ENCODE peak calls at places on chromosomes 2 and 18, in ten cellular contexts. T is thyroid gland, E is OCI-LY7, N is breast epithelium, J is psoas muscle, Z is heart left ventricle, M is neural progenitor cell, B is ovary, V is endodermal cell, I is RWPE1. U is an unnamed sample.

GRCh38 chr2:161102770-161103450 is 57.3 kb upstream of the TANK start:
- DNase-seq in T (no peak), E (no peak), N (no peak), J (no peak), Z (no peak), M (no peak), B (no peak), V (no peak), I (peak), U (no peak)

GRCh38 chr2:224645722-224646121 is 60.6 kb upstream of the CUL3 start:
- DNase-seq in T (no peak), E (no peak), N (no peak), J (no peak), Z (no peak), M (no peak), B (no peak), V (no peak), I (no peak), U (no peak)

GRCh38 chr2:20231632-20232031 is 6.7 kb upstream of the SDC1 start:
- DNase-seq in T (peak), E (no peak), N (peak), J (no peak), Z (peak), M (peak), B (no peak), V (peak), I (peak), U (peak)

GRCh38 chr2:17646096-17646554 is 105.6 kb downstream of the VSNL1 start:
- DNase-seq in T (peak), E (peak), N (peak), J (no peak), Z (peak), M (peak), B (peak), V (peak), I (peak), U (peak)

GRCh38 chr2:128636802-128637147 is 318.1 kb upstream of the HS6ST1 start:
- DNase-seq in T (no peak), E (no peak), N (no peak), J (no peak), Z (no peak), M (no peak), B (no peak), V (peak), I (no peak), U (no peak)

GRCh38 chr2:218888341-218888740 is 7.7 kb downstream of the WNT10A start:
- DNase-seq in T (no peak), E (no peak), N (no peak), J (no peak), Z (no peak), M (no peak), B (no peak), V (no peak), I (no peak), U (no peak)

GRCh38 chr18:75472391-75472790 is 44.9 kb upstream of the SMIM21 start:
- DNase-seq in T (no peak), E (no peak), N (no peak), J (no peak), Z (no peak), M (no peak), B (no peak), V (no peak), I (no peak), U (no peak)

GRCh38 chr2:25707927-25708326 is 34.5 kb upstream of the DTNB start:
- DNase-seq in T (no peak), E (no peak), N (no peak), J (no peak), Z (no peak), M (no peak), B (no peak), V (no peak), I (no peak), U (no peak)

GRCh38 chr2:98187194-98187593 is 100.2 kb downstream of the VWA3B start:
- DNase-seq in T (no peak), E (no peak), N (no peak), J (no peak), Z (no peak), M (no peak), B (no peak), V (no peak), I (no peak), U (no peak)

GRCh38 chr2:105397959-105398521 is 811 bp downstream of the FHL2 start:
- DNase-seq in T (peak), E (no peak), N (no peak), J (no peak), Z (no peak), M (no peak), B (peak), V (no peak), I (no peak), U (no peak)

DNA sequence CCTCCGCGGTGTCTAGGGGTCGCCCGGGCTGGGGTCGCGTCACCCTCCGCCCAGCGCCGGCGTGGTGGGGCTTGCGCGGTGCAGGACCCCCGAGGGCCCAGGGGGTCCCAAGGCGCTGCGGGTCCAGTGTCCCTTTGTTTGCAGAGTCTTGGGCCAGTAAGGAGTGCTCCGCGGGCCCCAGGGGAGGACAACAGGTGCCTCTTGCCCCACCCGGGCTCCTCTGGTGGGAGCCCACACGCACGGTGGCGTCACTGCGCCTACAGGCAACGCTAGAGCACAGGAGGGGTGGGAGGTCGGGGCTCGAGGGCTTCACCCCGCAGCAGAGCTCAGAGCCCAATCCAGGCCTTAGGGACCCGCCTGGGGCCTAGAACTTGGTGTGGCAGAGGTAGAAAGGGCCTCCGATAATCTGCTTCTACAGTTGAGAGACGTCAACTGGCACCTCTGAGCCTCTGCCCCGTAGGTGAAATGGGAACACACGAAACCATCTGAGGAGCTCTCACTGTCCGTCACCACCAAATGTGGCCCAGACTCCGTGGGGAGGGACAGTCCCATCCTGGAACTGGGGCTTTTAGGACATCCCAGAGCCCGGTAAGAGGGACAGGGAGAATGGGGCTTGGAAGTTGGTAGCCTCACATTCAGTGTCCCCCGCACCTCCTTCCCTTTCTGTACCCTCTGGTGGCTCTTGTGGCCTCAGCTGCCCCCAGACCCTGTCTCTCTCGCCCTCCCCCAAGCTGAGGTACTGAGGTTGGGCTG is 1.4 kb downstream of the ARID5A start:
- DNase-seq in T (no peak), E (no peak), N (no peak), J (peak), Z (no peak), M (peak), B (no peak), V (peak), I (no peak), U (no peak)
- TF ChIP-seq CTCF in T (no peak), E (no peak), N (no peak), J (no peak), Z (no peak), M (no peak), B (no peak), V (no peak), I (no peak), U (no peak)

GRCh38 chr2:150863691-150864090 is 376.2 kb upstream of the RND3 start:
- DNase-seq in T (no peak), E (no peak), N (no peak), J (no peak), Z (no peak), M (no peak), B (no peak), V (peak), I (no peak), U (no peak)
- H3K27ac ChIP-seq in T (no peak), E (no peak), N (no peak), J (no peak), Z (no peak), M (no peak), B (no peak), V (no peak), I (no peak), U (no peak)

GRCh38 chr2:28956415-28956826 is 24.7 kb upstream of the TOGARAM2 start:
- DNase-seq in T (peak), E (no peak), N (no peak), J (no peak), Z (no peak), M (peak), B (no peak), V (peak), I (peak), U (no peak)

GRCh38 chr2:28958689-28959088 is 22.4 kb upstream of the TOGARAM2 start:
- DNase-seq in T (peak), E (peak), N (peak), J (peak), Z (peak), M (peak), B (peak), V (peak), I (peak), U (peak)

GRCh38 chr2:28955492-28955891 is 25.6 kb upstream of the TOGARAM2 start:
- DNase-seq in T (no peak), E (no peak), N (no peak), J (no peak), Z (no peak), M (no peak), B (no peak), V (peak), I (no peak), U (no peak)

GRCh38 chr2:28960401-28960800 is 20.7 kb upstream of the TOGARAM2 start:
- DNase-seq in T (no peak), E (no peak), N (no peak), J (no peak), Z (no peak), M (no peak), B (no peak), V (no peak), I (no peak), U (no peak)

DNA sequence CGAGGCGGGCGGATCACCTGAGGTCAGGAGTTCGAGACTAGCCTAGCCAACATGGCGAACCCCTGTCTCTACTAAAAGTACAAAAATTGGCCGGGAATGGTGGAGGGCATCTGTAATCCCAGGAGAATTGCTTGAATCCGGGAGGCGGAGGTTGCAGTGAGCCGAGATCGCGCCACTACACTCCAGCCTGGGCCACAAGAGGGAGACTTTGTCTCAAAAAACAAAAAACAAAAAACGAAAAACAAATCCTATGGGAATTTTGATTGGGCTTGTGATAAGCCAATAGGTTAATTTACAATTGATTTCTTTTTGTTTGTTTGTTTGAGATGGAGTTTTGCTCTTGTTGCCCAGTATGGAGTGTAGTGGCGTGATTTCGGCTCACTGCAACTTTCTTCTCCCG is 24.2 kb upstream of the TOGARAM2 start:
- DNase-seq in T (peak), E (no peak), N (no peak), J (no peak), Z (no peak), M (no peak), B (no peak), V (peak), I (no peak), U (no peak)
- TF ChIP-seq CTCF in T (no peak), E (peak), N (peak), J (peak), Z (peak), M (peak), B (no peak), V (peak), I (peak), U (no peak)

GRCh38 chr2:1491751-1492150 is 78.5 kb downstream of the TPO start:
- DNase-seq in T (no peak), E (no peak), N (no peak), J (no peak), Z (peak), M (no peak), B (no peak), V (no peak), I (no peak), U (no peak)

GRCh38 chr2:1487758-1488715 is 74.8 kb downstream of the TPO start:
- DNase-seq in T (no peak), E (no peak), N (no peak), J (no peak), Z (no peak), M (peak), B (no peak), V (peak), I (no peak), U (peak)

GRCh38 chr2:1486670-1487069 is 73.4 kb downstream of the TPO start:
- DNase-seq in T (no peak), E (no peak), N (no peak), J (no peak), Z (no peak), M (no peak), B (no peak), V (peak), I (no peak), U (no peak)

GRCh38 chr2:1489486-1489885 is 76.2 kb downstream of the TPO start:
- DNase-seq in T (no peak), E (no peak), N (no peak), J (no peak), Z (no peak), M (no peak), B (no peak), V (peak), I (no peak), U (peak)

DNA sequence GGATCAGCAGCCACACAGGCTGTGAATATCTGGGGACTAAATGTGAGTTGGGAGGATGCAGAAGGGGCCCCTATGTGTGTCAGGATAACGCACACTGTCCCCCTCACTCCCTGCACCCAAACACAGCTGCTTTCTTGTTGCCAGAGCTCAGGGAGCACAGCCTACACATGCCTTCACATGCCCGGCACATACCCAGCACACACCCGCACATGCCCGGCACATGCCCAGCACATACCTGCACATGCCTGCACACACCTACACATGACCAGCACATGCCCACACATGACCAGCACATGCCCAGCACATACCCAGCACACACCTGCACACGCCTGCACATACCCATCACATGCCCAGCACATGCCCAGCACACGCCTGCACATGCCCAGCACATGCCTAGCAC is 75.6 kb downstream of the TPO start:
- DNase-seq in T (no peak), E (no peak), N (no peak), J (no peak), Z (no peak), M (no peak), B (no peak), V (no peak), I (no peak), U (peak)
- H3K27ac ChIP-seq in T (peak), E (no peak), N (no peak), J (no peak), Z (no peak), M (no peak), B (no peak), V (no peak), I (peak), U (no peak)

GRCh38 chr2:47037678-47038077 is 117.4 kb downstream of the STPG4 start:
- DNase-seq in T (no peak), E (no peak), N (no peak), J (no peak), Z (no peak), M (no peak), B (no peak), V (no peak), I (no peak), U (no peak)

GRCh38 chr2:47033102-47033880 is 117.7 kb upstream of the MCFD2 start:
- DNase-seq in T (no peak), E (no peak), N (no peak), J (no peak), Z (no peak), M (peak), B (peak), V (peak), I (no peak), U (no peak)

GRCh38 chr2:47034973-47035609 is 119.5 kb upstream of the MCFD2 start:
- DNase-seq in T (no peak), E (peak), N (peak), J (peak), Z (peak), M (peak), B (no peak), V (peak), I (no peak), U (peak)

GRCh38 chr2:47036489-47036769 is 118.7 kb downstream of the STPG4 start:
- DNase-seq in T (no peak), E (no peak), N (no peak), J (no peak), Z (no peak), M (no peak), B (no peak), V (no peak), I (no peak), U (no peak)

DNA sequence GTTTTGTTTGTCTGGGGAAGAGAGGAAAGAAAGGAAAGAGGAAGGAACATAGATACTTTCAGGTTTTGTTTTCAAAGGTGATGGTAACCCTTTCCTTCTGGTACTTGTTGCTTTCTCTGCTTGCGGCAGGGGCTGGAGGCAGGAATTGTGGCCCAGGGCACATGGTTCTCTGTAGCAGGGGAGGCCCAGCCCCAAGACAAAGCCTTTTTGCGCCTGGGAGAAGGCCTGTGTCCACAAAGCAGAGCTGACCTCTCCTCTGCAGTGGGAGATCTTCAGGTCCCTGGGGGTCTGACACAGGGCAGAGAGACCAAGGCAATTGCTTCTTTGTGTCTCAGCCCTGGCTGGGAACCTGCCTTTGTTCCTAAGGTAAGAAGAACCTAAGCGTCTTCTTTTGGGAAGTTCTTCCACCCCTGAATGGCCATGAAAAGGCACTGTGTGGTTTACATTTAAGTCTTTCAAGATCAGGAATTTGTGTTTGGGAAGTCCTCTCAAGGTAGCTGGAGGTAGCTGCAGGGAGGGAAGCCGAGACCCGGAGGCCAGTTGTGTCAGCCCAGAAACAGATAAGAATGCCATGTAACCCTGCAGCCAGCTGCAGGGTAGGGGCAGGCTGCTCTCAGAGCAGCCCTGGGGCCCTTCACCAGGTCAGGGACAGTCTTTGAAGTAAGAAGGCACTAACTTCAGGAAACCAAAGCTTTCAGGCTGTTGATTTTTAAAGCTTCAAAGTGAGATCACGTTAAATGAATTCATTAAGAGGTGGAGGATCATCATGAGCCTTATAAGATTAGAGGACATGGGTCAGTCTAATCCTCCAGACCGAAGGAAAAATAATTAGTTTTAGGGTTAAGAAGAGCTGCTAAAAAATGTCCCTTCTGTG is 119.3 kb downstream of the STPG4 start:
- DNase-seq in T (no peak), E (no peak), N (no peak), J (no peak), Z (no peak), M (peak), B (no peak), V (no peak), I (no peak), U (no peak)
- TF ChIP-seq CTCF in T (no peak), E (no peak), N (no peak), J (no peak), Z (no peak), M (no peak), B (no peak), V (no peak), I (no peak), U (no peak)

DNA sequence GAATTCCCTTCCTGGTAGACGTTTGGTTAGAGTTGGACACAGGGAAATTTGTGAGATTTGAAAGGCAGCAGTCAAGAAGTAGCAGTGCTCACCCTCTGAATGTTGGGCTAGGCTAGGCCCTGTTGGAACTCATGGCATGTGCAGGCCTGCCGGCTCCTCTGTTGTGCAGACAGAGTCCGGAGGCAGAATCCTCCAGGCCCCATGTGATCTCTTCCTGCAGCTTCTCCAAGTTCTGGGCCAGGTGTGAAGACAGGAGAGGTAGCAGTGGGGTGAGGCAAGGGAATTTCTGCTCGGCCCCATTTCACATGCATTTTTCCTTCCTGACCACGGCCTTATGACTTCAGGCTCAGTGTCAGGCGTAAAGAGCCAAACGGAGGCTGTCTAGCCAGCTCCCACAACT is 36.9 kb upstream of the RAB31 start:
- DNase-seq in T (no peak), E (no peak), N (no peak), J (no peak), Z (no peak), M (no peak), B (no peak), V (no peak), I (peak), U (no peak)
- H3K27ac ChIP-seq in T (no peak), E (no peak), N (no peak), J (no peak), Z (no peak), M (no peak), B (no peak), V (no peak), I (peak), U (no peak)

GRCh38 chr2:214489181-214489580 is 78.3 kb downstream of the VWC2L start:
- DNase-seq in T (no peak), E (no peak), N (no peak), J (no peak), Z (no peak), M (no peak), B (no peak), V (no peak), I (no peak), U (no peak)
- TF ChIP-seq CTCF in T (no peak), E (peak), N (no peak), J (no peak), Z (no peak), M (peak), B (no peak), V (peak), I (no peak), U (no peak)

GRCh38 chr2:205499006-205499405 is 183.3 kb upstream of the NRP2 start:
- DNase-seq in T (no peak), E (no peak), N (no peak), J (no peak), Z (no peak), M (no peak), B (no peak), V (no peak), I (no peak), U (no peak)

GRCh38 chr2:205495819-205496218 is 186.5 kb upstream of the NRP2 start:
- DNase-seq in T (no peak), E (no peak), N (no peak), J (no peak), Z (no peak), M (no peak), B (no peak), V (no peak), I (no peak), U (no peak)

GRCh38 chr2:205496777-205497176 is 185.5 kb upstream of the NRP2 start:
- DNase-seq in T (no peak), E (no peak), N (no peak), J (no peak), Z (no peak), M (no peak), B (no peak), V (no peak), I (no peak), U (no peak)

GRCh38 chr2:205494856-205495255 is 187.4 kb upstream of the NRP2 start:
- DNase-seq in T (no peak), E (no peak), N (no peak), J (no peak), Z (no peak), M (no peak), B (no peak), V (no peak), I (no peak), U (no peak)

GRCh38 chr2:205496370-205496769 is 185.9 kb upstream of the NRP2 start:
- DNase-seq in T (no peak), E (no peak), N (no peak), J (no peak), Z (no peak), M (no peak), B (no peak), V (no peak), I (no peak), U (no peak)
- H3K27ac ChIP-seq in T (no peak), E (no peak), N (no peak), J (no peak), Z (no peak), M (no peak), B (no peak), V (no peak), I (no peak), U (no peak)

GRCh38 chr18:37889963-37890362 is 324.4 kb upstream of the CELF4 start:
- DNase-seq in T (no peak), E (no peak), N (no peak), J (no peak), Z (no peak), M (peak), B (no peak), V (peak), I (no peak), U (no peak)
- TF ChIP-seq CTCF in T (no peak), E (no peak), N (no peak), J (no peak), Z (no peak), M (peak), B (no peak), V (peak), I (no peak), U (no peak)

U was measured in lung.